ENCODE peak calls at places on chromosomes 16 and 17, in five cellular contexts. X is mesenchymal stem cell, C is H1, J is IMR-90, R is trophoblast cell. Q is an unnamed sample.

GRCh38 chr17:72850410-72850809 is 242.1 kb downstream of the SLC39A11 start:
- DNase-seq in J (peak; percentile 84), C (no peak), R (no peak), X (no peak), Q (no peak)

GRCh38 chr17:48241131-48241591 is 133.6 kb downstream of the SNX11 start:
- DNase-seq in C (no peak), J (peak; percentile 42), X (peak; percentile 77), R (peak; percentile 5), Q (no peak)

GRCh38 chr17:31499771-31500554 is 108.5 kb downstream of the RAB11FIP4 start:
- DNase-seq in X (no peak), R (peak; percentile 43), J (peak; percentile 22), C (peak; percentile 58), Q (no peak)

GRCh38 chr17:61784510-61784909 is 78.8 kb downstream of the BRIP1 start:
- DNase-seq in C (no peak), J (no peak), R (no peak), X (no peak), Q (no peak)

GRCh38 chr17:81513669-81514484 is 1.3 kb upstream of the ACTG1 start:
- DNase-seq in X (peak; percentile 85), C (peak; percentile 82), R (peak; percentile 77), J (peak; percentile 68), Q (peak; percentile 68)

GRCh38 chr16:54633943-54634362 is 296.7 kb upstream of the IRX5 start:
- DNase-seq in J (no peak), C (peak; percentile 55), R (peak; percentile 61), X (no peak), Q (no peak)

GRCh38 chr17:77802811-77803220 is 155.7 kb upstream of the TNRC6C start:
- DNase-seq in X (peak; percentile 37), J (peak; percentile 24), R (peak; percentile 15), C (peak; percentile 63), Q (peak; percentile 66)

GRCh38 chr16:78686601-78687000 is 587.1 kb downstream of the WWOX start:
- DNase-seq in R (no peak), J (no peak), C (no peak), X (peak; percentile 26), Q (no peak)

GRCh38 chr17:82222816-82223215 is 6.0 kb upstream of the SLC16A3 start:
- DNase-seq in R (no peak), X (no peak), J (no peak), C (no peak), Q (no peak)

DNA sequence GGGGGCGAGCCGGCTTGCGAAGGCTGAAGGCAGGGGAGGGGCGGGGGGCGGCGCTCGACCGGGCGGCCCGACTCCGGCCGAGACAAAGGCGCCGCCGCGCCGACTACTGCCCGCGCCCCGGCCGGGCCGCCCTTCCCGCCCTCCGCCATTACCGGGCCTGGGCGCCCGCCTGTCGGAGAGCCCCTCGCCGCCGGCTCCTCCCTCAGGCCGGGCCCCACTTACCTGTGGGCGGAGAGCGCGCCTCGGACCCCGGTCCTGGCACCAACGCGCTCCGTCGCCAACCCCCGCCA is 286 bp downstream of the SIAH1 start:
- DNase-seq in C (no peak), J (no peak), R (peak; percentile 51), X (peak; percentile 42), Q (no peak)
- H4K8ac ChIP-seq in C (peak overlapping the region; percentile 100), J (peak overlapping the region; percentile 72), R (peak overlapping the region; percentile 100), X (peak overlapping the region; percentile 99), Q (peak overlapping the region; percentile 31)

GRCh38 chr17:30116661-30117547 is at the start of gene NSRP1:
- DNase-seq in C (peak; percentile 94), R (peak; percentile 99), X (peak; percentile 96), J (peak; percentile 96), Q (peak; percentile 90)
- H4K91ac ChIP-seq in C (peak within 1 kb of the TSS; percentile 87), R (peak within 1 kb of the TSS; percentile 78), X (no peak within 1 kb of the TSS), J (peak within 1 kb of the TSS; percentile 91), Q (no peak within 1 kb of the TSS)

GRCh38 chr17:45791935-45792334 is 7.8 kb downstream of the CRHR1 start:
- DNase-seq in X (no peak), C (no peak), R (no peak), J (no peak), Q (no peak)

GRCh38 chr17:45792995-45793755 is 9.1 kb downstream of the CRHR1 start:
- DNase-seq in R (peak; percentile 11), J (no peak), C (no peak), X (no peak), Q (no peak)

GRCh38 chr17:45792437-45792836 is 8.3 kb downstream of the CRHR1 start:
- DNase-seq in J (no peak), C (no peak), R (no peak), X (no peak), Q (no peak)

GRCh38 chr17:45793999-45794540 is 9.9 kb downstream of the CRHR1 start:
- DNase-seq in R (no peak), C (no peak), J (no peak), X (no peak), Q (no peak)

GRCh38 chr17:45794840-45795239 is 10.7 kb downstream of the CRHR1 start:
- DNase-seq in C (no peak), J (no peak), R (no peak), X (no peak), Q (no peak)
- H3K36me3 ChIP-seq in C (no peaks in the 10 kb centered on the region), J (no peaks in the 10 kb centered on the region), R (no peaks in the 10 kb centered on the region), X (no peaks in the 10 kb centered on the region), Q (no peaks in the 10 kb centered on the region)

GRCh38 chr17:76671123-76671911 is 27.8 kb upstream of the ST6GALNAC1 start:
- DNase-seq in R (peak; percentile 100), J (peak; percentile 100), X (peak; percentile 100), C (peak; percentile 99), Q (peak; percentile 100)

GRCh38 chr17:76671912-76672262 is 28.3 kb upstream of the ST6GALNAC1 start:
- DNase-seq in X (no peak), J (no peak), C (no peak), R (no peak), Q (no peak)

GRCh38 chr17:76672892-76673291 is 29.3 kb upstream of the ST6GALNAC1 start:
- DNase-seq in X (no peak), C (no peak), R (no peak), J (no peak), Q (no peak)

GRCh38 chr17:76673729-76674128 is 30.2 kb upstream of the ST6GALNAC1 start:
- DNase-seq in J (no peak), C (no peak), R (no peak), X (no peak), Q (no peak)

DNA sequence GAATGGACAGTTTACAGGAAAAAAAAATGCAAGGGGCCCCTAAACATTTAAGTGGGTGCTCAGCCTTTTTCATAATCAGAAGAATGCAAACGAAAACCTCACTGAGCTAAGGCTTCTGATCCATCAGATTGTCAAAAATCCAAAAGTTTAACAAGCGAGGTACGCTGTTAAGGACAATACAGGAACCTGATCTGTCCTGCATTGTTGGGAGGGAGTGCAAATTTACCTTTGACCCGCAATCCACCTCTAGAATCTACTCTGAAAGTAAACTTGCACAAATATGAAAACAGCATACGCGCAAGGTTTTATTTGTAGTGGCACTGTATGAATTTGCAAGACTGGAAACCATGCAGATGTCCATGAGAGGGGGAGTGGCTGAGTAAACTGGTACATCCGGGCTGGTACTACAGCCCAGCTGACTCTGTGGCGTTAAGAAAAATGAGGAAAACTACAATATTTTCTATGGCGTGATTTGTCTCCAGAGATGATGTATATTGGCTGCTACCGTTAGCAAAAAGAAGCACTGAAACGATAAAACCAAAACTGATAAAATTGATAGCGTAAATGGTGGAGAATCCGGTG is 28.8 kb upstream of the ST6GALNAC1 start:
- DNase-seq in X (no peak), R (peak; percentile 47), C (no peak), J (no peak), Q (no peak)
- H4K8ac ChIP-seq in X (peak overlapping the region; percentile 95), R (peak overlapping the region; percentile 88), C (no peak overlapping the region), J (peak overlapping the region; percentile 76), Q (no peak overlapping the region)

Q was measured in neuronal stem cell.